ENCODE peak calls at places on chromosomes 1 and 21, in eight cellular contexts. H is fibroblast of mammary gland; B is fibroblast of gingiva; O is stromal cell of bone marrow; W is kidney; G is PC-3; N is GM18507; Q is stimulated activated CD8-positive, alpha-beta memory T cell treated with anti-CD3 and anti-CD28 coated beads, Interleukin-15, amount 100 ng/mL, for 24 hours. J is an unnamed sample.

GRCh38 chr1:20538227-20538626 is 14.1 kb upstream of the FAM43B start:
- DNase-seq in H (no peak), B (no peak), O (no peak), W (no peak), G (peak; percentile 48), N (no peak), Q (no peak), J (no peak)

GRCh38 chr21:43900690-43901089 is 35.7 kb downstream of the AGPAT3 start:
- DNase-seq in H (no peak), B (no peak), O (no peak), W (peak; percentile 47), G (no peak), N (no peak), Q (no peak), J (no peak)

GRCh38 chr21:16162953-16163352 is 433.2 kb downstream of the USP25 start:
- DNase-seq in H (no peak), B (no peak), O (no peak), W (no peak), G (no peak), N (no peak), Q (no peak), J (no peak)

GRCh38 chr1:54120698-54121481 is 31.9 kb downstream of the CDCP2 start:
- DNase-seq in H (peak; percentile 27), B (no peak), O (no peak), W (no peak), G (no peak), N (no peak), Q (no peak), J (no peak)

GRCh38 chr1:93699676-93700168 is 18.1 kb upstream of the BCAR3 start:
- DNase-seq in H (no peak), B (no peak), O (no peak), W (no peak), G (no peak), N (no peak), Q (no peak), J (no peak)

GRCh38 chr1:43049487-43049886 is 90.8 kb upstream of the SLC2A1 start:
- DNase-seq in H (no peak), B (no peak), O (no peak), W (no peak), G (no peak), N (no peak), Q (no peak), J (no peak)

GRCh38 chr1:84078108-84078823 is 65.8 kb upstream of the PRKACB start:
- DNase-seq in H (peak; percentile 31), B (peak; percentile 14), O (no peak), W (peak; percentile 83), G (peak; percentile 18), N (no peak), Q (no peak), J (no peak)

GRCh38 chr1:151721788-151722510 is 627 bp downstream of the RIIAD1 start:
- DNase-seq in H (no peak), B (no peak), O (no peak), W (no peak), G (no peak), N (no peak), Q (no peak), J (no peak)

GRCh38 chr1:8706995-8707396 is 110.4 kb downstream of the RERE start:
- DNase-seq in H (no peak), B (no peak), O (no peak), W (no peak), G (no peak), N (no peak), Q (no peak), J (no peak)

GRCh38 chr1:155983191-155984023 is 5.1 kb upstream of the ARHGEF2 start:
- DNase-seq in H (peak; percentile 99), B (peak; percentile 97), O (peak; percentile 95), W (peak; percentile 94), G (peak; percentile 70), N (no peak), Q (no peak), J (no peak)

GRCh38 chr1:69835924-69836323 is 268.2 kb downstream of the LRRC7 start:
- DNase-seq in H (no peak), B (no peak), O (no peak), W (no peak), G (no peak), N (no peak), Q (no peak), J (no peak)

GRCh38 chr1:206890690-206891089 is 6.6 kb upstream of the IL24 start:
- DNase-seq in H (peak; percentile 71), B (peak; percentile 80), O (no peak), W (no peak), G (peak; percentile 96), N (no peak), Q (no peak), J (no peak)

GRCh38 chr1:115862406-115862805 is 21.5 kb upstream of the NHLH2 start:
- DNase-seq in H (no peak), B (no peak), O (no peak), W (no peak), G (peak; percentile 55), N (no peak), Q (no peak), J (no peak)

GRCh38 chr1:45833361-45833760 is 29.9 kb downstream of the MAST2 start:
- DNase-seq in H (peak; percentile 12), B (no peak), O (no peak), W (no peak), G (no peak), N (no peak), Q (no peak), J (no peak)

GRCh38 chr21:26447932-26448331 is 125.2 kb downstream of the CYYR1 start:
- DNase-seq in H (no peak), B (no peak), O (no peak), W (no peak), G (no peak), N (no peak), Q (no peak), J (no peak)

GRCh38 chr1:232641507-232641906 is 11.6 kb upstream of the SIPA1L2 start:
- DNase-seq in H (no peak), B (no peak), O (no peak), W (no peak), G (no peak), N (no peak), Q (no peak), J (no peak)

J was measured in vagina.